ENCODE peak calls at places on chromosomes 3 and 15, in four cellular contexts. P, X, M and I are unnamed samples.

GRCh38 chr3:97991278-97991652 is 19.0 kb upstream of the RIOX2 start:
- DNase-seq in P (no peak), X (no peak), M (no peak), I (no peak)

GRCh38 chr3:50194128-50194902 is 2.9 kb downstream of the GNAT1 start:
- DNase-seq in P (peak; percentile 82), X (peak; percentile 86), M (no peak), I (peak; percentile 76)

GRCh38 chr3:186519021-186519658 is 25.0 kb downstream of the CRYGS start:
- DNase-seq in P (peak; percentile 26), X (peak; percentile 48), M (peak; percentile 60), I (no peak)

GRCh38 chr3:140145501-140145900 is 210.5 kb downstream of the CLSTN2 start:
- DNase-seq in P (no peak), X (no peak), M (no peak), I (no peak)

GRCh38 chr3:52891615-52892081 is 5.7 kb downstream of the STIMATE start:
- DNase-seq in P (peak; percentile 95), X (peak; percentile 34), M (no peak), I (no peak)

GRCh38 chr15:38440353-38441129 is 13.4 kb upstream of the FAM98B start:
- DNase-seq in P (peak; percentile 71), X (peak; percentile 48), M (no peak), I (no peak)

GRCh38 chr15:26037369-26037768 is 174.2 kb upstream of the ATP10A start:
- DNase-seq in P (no peak), X (no peak), M (no peak), I (no peak)

GRCh38 chr3:126017310-126017709 is 48.3 kb downstream of the ROPN1B start:
- DNase-seq in P (no peak), X (no peak), M (no peak), I (no peak)

GRCh38 chr3:188854395-188855149 is 317.2 kb upstream of the TPRG1 start:
- DNase-seq in P (no peak), X (no peak), M (no peak), I (no peak)

GRCh38 chr3:43866529-43867353 is 176.0 kb downstream of the ABHD5 start:
- DNase-seq in P (no peak), X (no peak), M (no peak), I (no peak)

GRCh38 chr3:45506751-45507391 is 87.7 kb upstream of the LIMD1 start:
- DNase-seq in P (no peak), X (no peak), M (no peak), I (no peak)

GRCh38 chr3:197135212-197135611 is 105.6 kb upstream of the MELTF start:
- DNase-seq in P (no peak), X (no peak), M (no peak), I (no peak)

GRCh38 chr3:147945968-147946519 is 536.9 kb downstream of the ZIC1 start:
- DNase-seq in P (peak; percentile 3), X (no peak), M (no peak), I (peak; percentile 3)